ENCODE peak calls at places on chromosomes 4 and X, in four cellular contexts. V is stimulated activated CD4-positive, alpha-beta T cell treated with anti-CD3 and anti-CD28 coated beads, TNF-alpha, amount 100 ng/mL, for 48 hours; D is activated gamma-delta T cell treated with Interleukin-2 at 50 U/mL for 16 hours; R is endothelial cell. J is an unnamed sample.

GRCh38 chr4:145285928-145286327 is 105.5 kb upstream of the OTUD4 start:
- DNase-seq in V (no peak), D (no peak), R (no peak), J (no peak)

GRCh38 chr4:125390727-125391126 is 76.0 kb downstream of the FAT4 start:
- DNase-seq in V (no peak), D (no peak), R (no peak), J (no peak)

GRCh38 chr4:107258359-107258758 is 222.2 kb upstream of the DKK2 start:
- DNase-seq in V (no peak), D (no peak), R (no peak), J (no peak)

GRCh38 chrX:54049801-54050200 is 5.5 kb upstream of the PHF8 start:
- DNase-seq in V (no peak), D (no peak), R (no peak), J (no peak)

GRCh38 chr4:72767903-72768817 is 199.1 kb upstream of the ADAMTS3 start:
- DNase-seq in V (no peak), D (no peak), R (no peak), J (no peak)

GRCh38 chr4:81466841-81467671 is 4.7 kb downstream of the RASGEF1B start:
- DNase-seq in V (peak), D (peak), R (peak), J (peak)

GRCh38 chrX:148620023-148620422 is 119.6 kb downstream of the AFF2 start:
- DNase-seq in V (no peak), D (no peak), R (no peak), J (no peak)

GRCh38 chr4:16896871-16897270 is 1.6 kb downstream of the LDB2 start:
- DNase-seq in V (no peak), D (no peak), R (no peak), J (no peak)

GRCh38 chr4:85929926-85930325 is 429.9 kb downstream of the MAPK10 start:
- DNase-seq in V (no peak), D (no peak), R (peak), J (no peak)

GRCh38 chr4:174613979-174614378 is 91.7 kb upstream of the HPGD start:
- DNase-seq in V (no peak), D (no peak), R (no peak), J (no peak)

GRCh38 chr4:150316332-150317205 is 238.3 kb downstream of the DCLK2 start:
- DNase-seq in V (no peak), D (no peak), R (no peak), J (no peak)

GRCh38 chr4:183830438-183830985 is 74.6 kb upstream of the STOX2 start:
- DNase-seq in V (no peak), D (no peak), R (no peak), J (no peak)

GRCh38 chr4:105551968-105552746 is at the start of gene ARHGEF38:
- DNase-seq in V (no peak), D (no peak), R (no peak), J (no peak)

GRCh38 chrX:15737957-15738685 is at the start of gene CA5B:
- DNase-seq in V (peak), D (peak), R (peak), J (peak)

J was measured in midbrain.